ENCODE peak calls at places on chromosomes 5 and 9, in four cellular contexts. V is A549, I is sigmoid colon, K is suprapubic skin. X is an unnamed sample.

GRCh38 chr9:77507212-77507961 is 140.7 kb downstream of the GNA14 start:
- DNase-seq in V (no peak), I (no peak), K (no peak), X (no peak)

GRCh38 chr9:127809562-127810377 is 7.1 kb downstream of the FPGS start:
- DNase-seq in V (peak), I (no peak), K (no peak), X (no peak)

GRCh38 chr9:88923653-88924284 is 67.5 kb upstream of the S1PR3 start:
- DNase-seq in V (no peak), I (no peak), K (no peak), X (no peak)

GRCh38 chr5:135221187-135221473 is 177.9 kb downstream of the MACROH2A1 start:
- DNase-seq in V (no peak), I (peak), K (peak), X (no peak)

GRCh38 chr5:98428806-98429205 is 344.7 kb upstream of the RGMB start:
- DNase-seq in V (no peak), I (no peak), K (no peak), X (no peak)

GRCh38 chr9:35057271-35057620 is 15.2 kb downstream of the VCP start:
- DNase-seq in V (no peak), I (no peak), K (no peak), X (no peak)

GRCh38 chr5:119878712-119879111 is 249.4 kb downstream of the FAM170A start:
- DNase-seq in V (no peak), I (no peak), K (no peak), X (no peak)

GRCh38 chr9:136726631-136727191 is 14.3 kb downstream of the DIPK1B start:
- DNase-seq in V (peak), I (no peak), K (no peak), X (no peak)

GRCh38 chr9:81410201-81410600 is 279.1 kb downstream of the TLE1 start:
- DNase-seq in V (peak), I (no peak), K (no peak), X (no peak)
- TF ChIP-seq CTCF in V (no peak), I (no peak), K (no peak), X (no peak)

GRCh38 chr5:149404746-149405549 is 25.9 kb upstream of the IL17B start:
- DNase-seq in V (peak), I (peak), K (no peak), X (no peak)
- TF ChIP-seq POLR2A in V (no peak), I (no peak), K (no peak), X (no peak)

GRCh38 chr9:82526629-82527028 is 536.3 kb downstream of the RASEF start:
- DNase-seq in V (no peak), I (no peak), K (no peak), X (no peak)

DNA sequence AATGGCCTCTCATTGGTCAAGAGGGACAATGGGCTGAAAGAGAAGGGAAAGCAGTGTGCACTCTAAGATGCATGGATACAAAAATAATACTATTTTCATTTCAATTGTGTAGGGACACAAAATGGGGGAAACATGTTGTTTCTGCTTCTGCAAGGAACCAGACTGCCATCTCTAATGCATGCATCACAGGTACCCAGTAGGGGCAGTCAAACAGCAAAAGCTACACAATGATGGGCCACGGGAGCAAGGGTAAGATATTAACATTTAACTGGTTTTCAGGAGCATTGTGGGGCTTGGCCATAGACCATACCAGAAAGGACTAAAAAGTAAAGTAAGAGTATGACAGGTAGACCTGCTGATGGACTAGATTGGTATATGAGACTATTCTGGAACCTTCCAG is 535.8 kb downstream of the SPATA31D1 start:
- DNase-seq in V (no peak), I (no peak), K (no peak), X (no peak)
- TF ChIP-seq CTCF in V (no peak), I (no peak), K (no peak), X (no peak)

GRCh38 chr5:10266839-10267238 is 16.8 kb downstream of the CCT5 start:
- DNase-seq in V (no peak), I (no peak), K (no peak), X (no peak)
- TF ChIP-seq POLR2A in V (no peak), I (no peak), K (no peak), X (no peak)

DNA sequence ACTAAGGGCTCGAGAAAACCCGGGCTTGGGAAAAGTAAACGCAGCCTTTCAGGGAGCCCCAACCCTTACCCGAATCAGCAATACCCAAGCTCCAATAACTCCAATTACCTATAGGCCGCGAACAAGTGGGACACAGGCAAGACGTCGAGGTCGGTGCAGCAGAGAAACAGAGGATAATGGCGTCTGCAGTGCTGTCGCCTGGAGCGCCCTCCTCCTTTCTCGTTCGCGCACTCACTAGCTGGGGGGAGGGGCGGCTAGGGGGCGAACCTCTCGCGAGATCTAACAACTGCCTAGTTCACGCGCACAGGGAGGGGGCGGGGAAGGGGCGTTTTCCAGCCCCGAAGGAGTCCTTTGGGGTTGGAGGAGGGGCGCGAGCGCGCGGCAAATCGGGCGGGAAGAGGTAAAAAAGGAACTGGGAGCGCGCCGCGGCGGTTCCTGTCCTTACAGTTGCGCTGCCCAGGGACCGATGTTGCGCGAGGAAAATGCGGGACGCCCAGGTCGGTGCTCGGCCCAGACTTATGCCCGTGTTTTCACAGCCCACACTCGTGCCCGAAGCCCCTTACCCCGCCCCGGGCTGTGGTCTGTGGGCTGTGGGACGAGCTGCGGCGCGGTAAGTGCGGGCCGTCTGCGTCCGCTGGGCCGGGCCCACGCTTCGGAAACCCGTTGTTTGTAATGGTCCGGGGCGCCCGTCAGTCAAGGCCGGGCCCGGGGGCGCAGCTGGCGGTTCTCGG is at the start of gene RMI1:
- DNase-seq in V (peak), I (peak), K (peak), X (peak)
- TF ChIP-seq CTCF in V (no peak), I (no peak), K (no peak), X (peak)

GRCh38 chr9:21334969-21335632 is at the start of gene KLHL9:
- DNase-seq in V (peak), I (peak), K (peak), X (peak)
- TF ChIP-seq POLR2A in V (peak), I (peak), K (no peak), X (peak)

GRCh38 chr5:141236516-141237313 is 8.5 kb upstream of the PCDHB15 start:
- DNase-seq in V (no peak), I (no peak), K (no peak), X (no peak)

GRCh38 chr5:141234109-141234508 is 11.0 kb downstream of the PCDHB14 start:
- DNase-seq in V (no peak), I (no peak), K (no peak), X (no peak)
- TF ChIP-seq CTCF in V (no peak), I (no peak), K (no peak), X (peak)

DNA sequence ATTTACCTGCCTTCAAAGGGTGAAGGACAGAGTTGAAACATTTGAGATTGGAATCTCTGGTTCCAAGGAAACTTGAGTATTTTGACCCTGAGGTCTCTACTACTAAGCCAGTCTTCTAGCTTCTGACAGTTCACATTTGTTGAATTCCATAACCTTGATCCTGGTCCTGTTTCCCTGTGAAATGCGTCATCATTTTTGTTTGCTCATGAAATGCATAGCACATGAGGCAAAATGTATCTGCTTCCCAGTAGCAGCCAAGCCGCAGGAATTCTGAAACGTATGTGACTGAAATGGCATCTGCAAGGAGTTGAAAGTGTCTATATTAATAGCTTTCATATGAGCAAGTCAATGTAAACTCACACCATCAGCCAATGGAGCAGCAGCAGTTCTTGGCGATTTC is 307.8 kb downstream of the CSNK1G3 start:
- DNase-seq in V (peak), I (no peak), K (no peak), X (no peak)
- TF ChIP-seq POLR2A in V (no peak), I (no peak), K (no peak), X (no peak)

X was measured in esophagus squamous epithelium.